ENCODE peak calls at places on chromosome 16, in nine cellular contexts. U, L, Q, J, A, B, E, H and K are unnamed samples. For H3K9me3 and H3K36me3, the result is how much of the 10 kb centered on the place peaks cover.

GRCh38 chr16:3490911-3491629 is 4.2 kb downstream of the C16orf90 start:
- DNase-seq in Q (no peak), J (peak), E (no peak), B (no peak), H (no peak), U (no peak), L (no peak), A (no peak), K (no peak)

GRCh38 chr16:69395859-69396186 is 10.0 kb upstream of the TERF2 start:
- DNase-seq in B (no peak), H (no peak), E (no peak), J (no peak), L (no peak), A (no peak), U (no peak), Q (no peak), K (no peak)

GRCh38 chr16:56363781-56364565 is 61.4 kb downstream of the AMFR start:
- DNase-seq in A (no peak), U (no peak), Q (peak), H (no peak), B (no peak), E (no peak), L (no peak), J (no peak), K (no peak)

GRCh38 chr16:46715769-46716305 is 26.4 kb downstream of the ORC6 start:
- DNase-seq in A (no peak), U (no peak), J (no peak), Q (no peak), L (peak), B (no peak), H (no peak), E (no peak), K (peak)

GRCh38 chr16:80174416-80174815 is 366.4 kb upstream of the DYNLRB2 start:
- DNase-seq in B (no peak), A (no peak), E (no peak), Q (no peak), U (no peak), J (no peak), H (no peak), L (no peak), K (no peak)

GRCh38 chr16:11100239-11100750 is 155.7 kb downstream of the SOCS1 start:
- DNase-seq in E (no peak), U (peak), L (peak), B (no peak), A (peak), J (peak), Q (peak), H (peak), K (peak)

GRCh38 chr16:35173295-35173694 is 1713.9 kb downstream of the TP53TG3F start:
- DNase-seq in J (no peak), A (no peak), U (no peak), B (peak), H (no peak), Q (no peak), L (no peak), E (no peak), K (no peak)

GRCh38 chr16:19808061-19808621 is 76.5 kb downstream of the GPRC5B start:
- DNase-seq in A (peak), B (no peak), Q (no peak), U (no peak), E (no peak), L (no peak), H (no peak), J (peak), K (no peak)

GRCh38 chr16:1523581-1524245 is 9.8 kb upstream of the TMEM204 start:
- DNase-seq in J (no peak), B (no peak), H (no peak), L (no peak), U (no peak), E (no peak), A (no peak), Q (no peak), K (no peak)

GRCh38 chr16:71895679-71896385 is 501 bp downstream of the IST1 start:
- DNase-seq in Q (no peak), U (peak), A (peak), B (no peak), H (no peak), J (peak), L (peak), E (peak), K (peak)

GRCh38 chr16:65618335-65618734 is 496.5 kb upstream of the CDH11 start:
- DNase-seq in A (no peak), E (no peak), Q (no peak), U (no peak), H (no peak), J (no peak), B (no peak), L (no peak), K (no peak)

GRCh38 chr16:12201216-12201615 is 224.7 kb downstream of the SNX29 start:
- DNase-seq in U (no peak), A (no peak), L (no peak), Q (no peak), J (no peak), B (no peak), H (no peak), E (no peak), K (no peak)

GRCh38 chr16:23148513-23149266 is 562 bp downstream of the USP31 start:
- DNase-seq in Q (peak), A (peak), H (peak), L (peak), J (peak), E (peak), B (no peak), U (peak), K (peak)

DNA sequence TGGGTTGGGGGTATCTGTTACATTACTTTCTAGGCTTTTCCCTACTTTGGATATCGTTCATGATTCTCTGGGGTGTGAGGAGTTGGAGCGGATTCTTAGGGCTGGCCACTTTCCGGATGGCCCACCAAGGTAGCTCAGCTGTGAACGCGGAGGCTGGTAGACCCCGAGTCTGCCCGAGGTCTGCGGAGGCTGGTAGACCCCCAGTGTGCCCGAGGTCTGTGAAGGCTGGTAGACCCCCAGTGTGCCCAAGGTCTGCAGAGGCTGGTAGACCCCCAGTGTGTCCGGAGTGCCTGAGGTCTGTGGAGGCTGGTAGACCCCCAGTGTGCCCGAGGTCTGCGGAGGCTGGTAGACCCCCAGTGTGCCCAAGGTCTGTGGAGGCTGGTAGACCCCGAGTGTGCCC is 99.2 kb upstream of the ZNF469 start:
- DNase-seq in L (no peak), A (no peak), B (no peak), U (no peak), J (no peak), Q (no peak), H (no peak), E (no peak), K (no peak)
- H3K9me3 ChIP-seq in L (under half), A (under half), B (under half), U (under half), J (under half), Q (under half), H (under half), E (under half), K (under half)

DNA sequence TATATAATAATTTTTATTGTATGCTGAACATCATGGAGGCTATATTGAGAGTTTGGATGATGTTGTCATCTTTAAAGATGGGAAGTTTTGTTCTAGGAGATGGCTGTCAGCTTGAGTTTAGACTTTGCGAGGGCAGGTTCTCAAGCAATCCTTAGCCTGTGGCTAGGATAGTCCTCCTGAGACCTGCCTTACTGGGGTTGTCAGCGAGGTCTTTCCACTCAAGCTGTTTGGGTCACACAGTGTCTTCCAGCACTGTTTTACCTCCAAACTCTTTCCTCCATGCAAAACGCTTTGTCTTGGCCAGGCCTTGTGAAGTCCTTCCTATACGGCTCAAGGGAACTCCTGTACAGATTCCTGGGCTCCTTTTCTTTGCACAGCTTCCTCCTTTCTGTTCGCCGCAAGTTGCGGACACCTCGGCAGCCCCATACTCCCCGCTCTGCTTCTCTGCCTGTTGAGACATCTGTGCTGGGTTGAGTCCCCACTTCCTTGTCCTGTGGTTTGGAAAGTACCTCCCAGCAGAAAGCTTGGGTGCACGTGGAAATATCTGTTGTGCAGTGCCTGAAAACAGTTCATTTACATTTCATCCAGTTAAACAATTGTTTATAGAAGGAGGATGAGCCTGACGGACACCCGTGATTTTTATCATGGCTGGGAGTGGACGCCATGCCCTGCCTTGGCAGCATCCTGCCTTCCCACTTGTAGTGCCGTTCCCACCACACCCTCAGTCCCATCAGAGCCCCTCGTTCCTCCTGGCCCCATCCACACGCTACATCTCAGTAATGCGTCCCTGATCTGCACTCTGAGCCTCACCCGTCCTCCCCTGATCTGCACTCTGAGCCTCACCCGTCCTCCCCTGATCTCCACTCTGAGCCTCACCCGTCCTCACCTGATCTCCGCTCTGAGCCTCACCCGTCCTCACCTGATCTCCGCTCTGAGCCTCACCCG is 55.0 kb upstream of the CBFA2T3 start:
- DNase-seq in U (peak), A (no peak), L (peak), H (no peak), J (peak), E (no peak), Q (no peak), B (no peak), K (peak)
- H3K27ac ChIP-seq in U (no peak), A (no peak), L (no peak), H (no peak), J (no peak), E (no peak), Q (no peak), B (no peak), K (no peak)

DNA sequence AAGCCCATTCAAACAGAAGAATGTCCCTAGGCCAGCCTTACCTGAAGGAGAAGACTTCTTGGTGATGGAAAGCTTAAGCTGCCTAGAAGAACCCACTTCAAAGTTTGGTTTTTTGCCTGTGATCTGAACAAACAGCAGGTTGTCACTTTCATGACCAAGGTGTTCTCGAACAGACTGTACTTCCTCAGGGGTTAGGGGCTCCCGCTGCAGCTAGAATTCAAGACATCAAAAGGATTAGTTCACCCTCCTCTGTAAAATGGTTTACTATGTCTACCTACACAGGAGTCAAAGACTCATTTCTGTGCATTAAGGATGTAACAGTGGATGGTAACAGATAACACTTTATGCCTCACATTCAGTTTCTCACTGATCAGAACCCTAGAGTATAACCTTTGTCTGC is 13.2 kb downstream of the CIAPIN1 start:
- DNase-seq in B (no peak), J (no peak), H (no peak), E (no peak), L (no peak), Q (no peak), A (no peak), U (no peak), K (no peak)
- H3K36me3 ChIP-seq in B (under half), J (half or more), H (under half), E (half or more), L (half or more), Q (half or more), A (half or more), U (under half), K (under half)

DNA sequence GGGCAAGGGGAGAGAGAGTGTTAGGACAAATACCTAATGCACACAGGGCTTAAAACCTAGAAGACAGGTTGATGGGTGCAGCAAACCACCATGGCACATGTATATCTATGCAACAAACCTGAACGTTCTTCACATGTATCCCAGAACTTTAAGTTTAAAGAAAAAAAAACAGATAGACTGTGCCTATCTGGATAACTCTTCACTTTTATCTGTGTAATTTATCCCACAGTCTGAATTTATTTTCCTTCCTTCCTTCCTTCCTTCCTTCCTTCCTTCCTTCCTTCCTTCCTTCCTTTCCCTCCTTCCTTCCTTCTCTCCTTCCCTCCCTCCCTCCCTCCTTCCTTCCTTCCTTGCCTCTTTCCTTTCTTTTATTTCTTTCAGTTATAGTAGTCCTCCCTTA is 370.7 kb downstream of the CDH8 start:
- DNase-seq in L (no peak), B (no peak), E (no peak), Q (no peak), H (no peak), U (no peak), A (no peak), J (no peak), K (no peak)
- H3K9me3 ChIP-seq in L (under half), B (under half), E (under half), Q (under half), H (under half), U (under half), A (under half), J (under half), K (under half)

DNA sequence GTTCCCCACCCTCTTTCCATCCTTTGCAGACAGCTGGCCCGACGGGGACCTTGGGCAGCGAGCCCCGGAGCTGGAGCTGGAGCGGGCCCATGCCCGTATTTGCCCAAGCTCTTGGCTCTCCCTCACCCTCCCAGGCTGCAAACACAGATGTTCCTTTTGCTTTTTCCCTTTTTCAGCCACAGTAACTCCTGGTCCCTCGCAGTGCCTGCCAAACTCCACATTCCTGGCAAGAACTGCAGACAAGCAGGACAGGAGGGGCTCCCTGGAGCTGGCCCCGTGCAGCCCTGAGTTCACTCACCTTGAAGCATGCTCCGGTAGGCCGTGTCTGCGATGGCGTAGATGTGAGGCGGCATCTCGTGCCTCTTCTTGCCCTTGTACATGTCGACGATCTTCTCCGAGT is 33.9 kb downstream of the MYH11 start:
- DNase-seq in E (no peak), L (no peak), Q (no peak), B (no peak), A (peak), H (no peak), U (peak), J (peak), K (no peak)
- H3K27ac ChIP-seq in E (no peak), L (no peak), Q (no peak), B (no peak), A (no peak), H (no peak), U (peak), J (peak), K (no peak)

DNA sequence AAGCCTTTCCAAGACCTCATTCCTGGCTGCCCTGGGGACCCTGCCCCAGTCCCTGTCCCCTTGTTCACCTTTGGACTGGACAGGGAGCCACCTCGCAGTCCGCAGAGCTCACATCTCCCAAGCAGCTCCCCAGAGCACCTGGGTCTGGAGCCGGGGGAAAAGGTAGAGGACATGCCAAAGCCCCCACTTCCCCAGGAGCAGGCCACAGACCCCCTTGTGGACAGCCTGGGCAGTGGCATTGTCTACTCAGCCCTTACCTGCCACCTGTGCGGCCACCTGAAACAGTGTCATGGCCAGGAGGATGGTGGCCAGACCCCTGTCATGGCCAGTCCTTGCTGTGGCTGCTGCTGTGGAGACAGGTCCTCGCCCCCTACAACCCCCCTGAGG is 38.7 kb upstream of the IL21R start:
- DNase-seq in H (no peak), Q (no peak), B (no peak), U (no peak), E (no peak), L (no peak), A (no peak), J (no peak), K (no peak)
- H3K36me3 ChIP-seq in H (under half), Q (under half), B (under half), U (under half), E (under half), L (under half), A (under half), J (half or more), K (under half)

GRCh38 chr16:24634919-24635318 is 94.5 kb upstream of the TNRC6A start:
- DNase-seq in H (no peak), Q (no peak), E (no peak), U (no peak), B (no peak), J (no peak), L (no peak), A (no peak), K (no peak)

GRCh38 chr16:24639769-24640168 is 89.7 kb upstream of the TNRC6A start:
- DNase-seq in Q (no peak), L (no peak), E (no peak), A (no peak), U (no peak), H (no peak), B (no peak), J (no peak), K (no peak)

DNA sequence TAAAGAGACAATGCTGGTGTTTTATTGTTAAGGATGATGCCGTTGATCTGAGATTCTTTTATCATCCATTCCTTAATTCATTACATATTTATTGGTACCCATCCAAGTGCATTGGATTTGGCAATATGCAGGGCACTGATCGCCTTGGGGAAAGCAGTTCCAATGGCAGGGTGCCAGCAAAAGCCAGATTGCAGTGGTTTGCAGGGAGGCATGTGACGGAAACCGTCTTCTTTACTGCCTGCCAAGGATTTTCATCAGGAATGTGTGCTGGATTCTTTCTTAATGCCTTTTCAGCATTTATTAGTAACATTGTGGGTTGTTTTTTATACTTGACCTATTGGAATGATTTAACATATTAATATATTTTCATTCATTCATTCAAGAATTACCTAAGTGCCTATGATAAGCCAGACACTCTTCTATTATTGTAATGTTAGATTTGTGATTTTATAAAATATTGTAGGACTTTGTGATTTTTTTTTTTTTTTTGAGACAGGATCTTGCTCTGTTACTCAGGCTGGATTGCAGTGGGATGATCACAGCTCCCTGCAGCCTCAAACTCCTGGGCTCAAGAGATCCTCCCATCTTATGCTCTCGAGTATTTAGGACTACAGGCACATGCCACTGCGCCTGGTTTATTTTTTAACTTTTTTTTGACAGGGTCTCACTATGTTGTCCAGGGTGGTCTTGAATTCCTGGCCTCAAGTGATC is 93.4 kb upstream of the TNRC6A start:
- DNase-seq in L (peak), U (peak), E (no peak), H (peak), Q (peak), A (peak), J (peak), B (no peak), K (peak)
- H3K9me3 ChIP-seq in L (under half), U (under half), E (under half), H (under half), Q (under half), A (under half), J (under half), B (under half), K (under half)

GRCh38 chr16:49839462-49839825 is 16.5 kb downstream of the ZNF423 start:
- DNase-seq in A (no peak), H (no peak), B (no peak), J (no peak), Q (no peak), L (no peak), E (no peak), U (no peak), K (no peak)
- H3K27ac ChIP-seq in A (peak), H (peak), B (peak), J (no peak), Q (peak), L (peak), E (no peak), U (peak), K (peak)